ENCODE peak calls at places on chromosomes 2 and 18, in five cellular contexts. Z is stimulated activated effector memory CD8-positive, alpha-beta T cell treated with anti-CD3 and anti-CD28 coated beads, Interleukin-12 subunit alpha, Interleukin-12 subunit beta, amount 100 ng/mL, for 72 hours; W is stomach; H is H7; S is RKO. Y is an unnamed sample.

GRCh38 chr2:124874226-124874625 is 849.1 kb downstream of the CNTNAP5 start:
- DNase-seq in H (no peak), W (no peak), Z (no peak), S (no peak), Y (no peak)

GRCh38 chr2:100394111-100394641 is 23.3 kb downstream of the CHST10 start:
- DNase-seq in H (peak), W (no peak), S (no peak), Z (no peak), Y (peak)

GRCh38 chr18:79479114-79479760 is 83.5 kb downstream of the NFATC1 start:
- DNase-seq in S (no peak), Z (no peak), W (no peak), H (no peak), Y (no peak)

GRCh38 chr18:46435031-46435430 is 222.0 kb downstream of the LOXHD1 start:
- DNase-seq in W (no peak), Z (no peak), S (no peak), H (peak), Y (no peak)

GRCh38 chr2:187461294-187462261 is 13.5 kb upstream of the CALCRL start:
- DNase-seq in Z (no peak), W (no peak), H (no peak), S (no peak), Y (no peak)

GRCh38 chr2:84881581-84882414 is 914 bp upstream of the TRABD2A start:
- DNase-seq in S (peak), Z (peak), W (peak), H (peak), Y (no peak)

GRCh38 chr2:191127235-191127634 is 23.6 kb downstream of the STAT4 start:
- DNase-seq in Z (no peak), H (no peak), S (no peak), W (no peak), Y (no peak)

GRCh38 chr18:1075310-1075709 is 170.6 kb downstream of the ADCYAP1 start:
- DNase-seq in W (no peak), H (no peak), S (no peak), Z (no peak), Y (no peak)

GRCh38 chr2:145692971-145693478 is 1173.1 kb upstream of the ZEB2 start:
- DNase-seq in H (no peak), Z (no peak), S (no peak), W (peak), Y (no peak)

GRCh38 chr18:45617284-45617683 is 2.0 kb downstream of the SLC14A2 start:
- DNase-seq in Z (no peak), S (peak), W (peak), H (no peak), Y (no peak)